ENCODE peak calls at places on chromosomes 7 and 10, in nine cellular contexts. N, K, M, Z, G, I, J, O and X are unnamed samples.

GRCh38 chr10:73641272-73642060 is at the start of gene MYOZ1:
- DNase-seq in I (no peak), M (no peak), O (no peak), K (no peak), J (no peak), N (no peak), Z (no peak), G (no peak), X (no peak)

GRCh38 chr10:100927266-100927665 is 14.5 kb downstream of the SLF2 start:
- DNase-seq in N (no peak), G (no peak), I (no peak), Z (peak), O (no peak), M (no peak), K (no peak), J (no peak), X (no peak)

GRCh38 chr7:57415730-57416129 is 34.2 kb upstream of the ZNF716 start:
- DNase-seq in K (no peak), G (no peak), N (no peak), J (no peak), Z (no peak), I (no peak), O (no peak), M (no peak), X (no peak)

GRCh38 chr10:3754727-3755439 is 30.1 kb downstream of the KLF6 start:
- DNase-seq in M (peak), Z (peak), K (no peak), J (peak), O (no peak), N (no peak), I (peak), G (no peak), X (no peak)

GRCh38 chr10:2980116-2980515 is 87.2 kb upstream of the PFKP start:
- DNase-seq in M (peak), N (no peak), K (no peak), G (no peak), O (no peak), I (peak), J (no peak), Z (no peak), X (no peak)

GRCh38 chr10:48249763-48250351 is 24.6 kb downstream of the FRMPD2 start:
- DNase-seq in G (no peak), Z (no peak), J (no peak), M (no peak), N (no peak), I (no peak), O (no peak), K (no peak), X (no peak)

GRCh38 chr10:17644485-17644964 is 574 bp downstream of the STAM start:
- DNase-seq in J (no peak), I (peak), O (peak), Z (peak), K (no peak), M (peak), G (no peak), N (no peak), X (peak)

GRCh38 chr10:18298256-18298655 is 158.0 kb downstream of the CACNB2 start:
- DNase-seq in O (no peak), N (no peak), Z (no peak), M (no peak), I (no peak), J (no peak), K (no peak), G (no peak), X (no peak)

GRCh38 chr10:91603931-91604331 is 28.9 kb downstream of the PPP1R3C start:
- DNase-seq in N (peak), Z (peak), M (peak), I (no peak), O (no peak), J (no peak), G (no peak), K (no peak), X (no peak)

GRCh38 chr7:8063706-8064297 is 95.2 kb downstream of the GLCCI1 start:
- DNase-seq in G (no peak), M (peak), K (no peak), J (no peak), I (peak), Z (peak), N (no peak), O (no peak), X (no peak)

GRCh38 chr7:66505009-66505408 is 123.7 kb upstream of the KCTD7 start:
- DNase-seq in O (no peak), J (no peak), N (no peak), G (no peak), Z (no peak), K (no peak), M (no peak), I (no peak), X (no peak)

GRCh38 chr10:24889636-24890035 is 62.8 kb downstream of the PRTFDC1 start:
- DNase-seq in G (no peak), J (no peak), I (no peak), K (no peak), M (no peak), Z (peak), N (no peak), O (no peak), X (no peak)

DNA sequence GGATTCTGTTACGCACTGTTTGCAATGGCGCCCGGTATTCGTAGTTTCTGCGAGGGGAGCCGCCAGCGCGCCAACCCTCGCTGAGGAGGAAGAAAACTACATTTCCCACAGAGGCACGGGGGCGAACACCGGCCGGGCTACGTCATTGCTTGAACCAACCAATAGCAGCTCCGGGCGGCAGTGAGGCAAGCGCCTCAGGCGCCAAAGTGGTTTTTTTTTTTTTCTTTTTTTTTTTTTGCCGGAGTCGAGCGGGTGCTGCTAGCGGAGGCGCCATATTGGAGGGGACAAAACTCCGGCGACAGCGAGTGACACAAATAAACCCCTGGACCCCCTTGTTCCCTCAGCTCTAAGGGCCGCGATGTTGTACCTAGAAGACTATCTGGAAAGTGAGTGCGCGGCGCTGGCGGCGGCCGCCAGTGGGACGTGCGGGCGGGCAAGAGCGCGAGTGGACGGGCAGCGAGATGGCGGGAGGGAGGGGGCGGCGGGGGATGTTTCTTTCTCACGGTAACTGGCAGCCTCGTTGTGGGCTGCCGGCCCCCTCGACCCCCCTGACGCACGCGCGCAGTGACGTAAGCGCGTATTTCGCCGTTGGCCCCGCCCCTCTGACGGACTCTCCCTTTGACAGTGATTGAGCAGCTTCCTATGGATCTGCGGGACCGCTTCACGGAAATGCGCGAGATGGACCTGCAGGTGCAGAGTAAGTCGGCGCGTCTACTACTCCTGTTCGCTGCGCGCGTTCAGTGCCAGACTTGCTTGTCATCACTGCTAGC is at the start of gene ING3:
- DNase-seq in I (peak), G (peak), M (peak), K (peak), Z (peak), O (peak), N (peak), J (peak), X (peak)
- TF ChIP-seq CTCF in I (no peak), G (no peak), M (no peak), K (no peak), Z (no peak), O (no peak), N (no peak), J (no peak), X (no peak)

DNA sequence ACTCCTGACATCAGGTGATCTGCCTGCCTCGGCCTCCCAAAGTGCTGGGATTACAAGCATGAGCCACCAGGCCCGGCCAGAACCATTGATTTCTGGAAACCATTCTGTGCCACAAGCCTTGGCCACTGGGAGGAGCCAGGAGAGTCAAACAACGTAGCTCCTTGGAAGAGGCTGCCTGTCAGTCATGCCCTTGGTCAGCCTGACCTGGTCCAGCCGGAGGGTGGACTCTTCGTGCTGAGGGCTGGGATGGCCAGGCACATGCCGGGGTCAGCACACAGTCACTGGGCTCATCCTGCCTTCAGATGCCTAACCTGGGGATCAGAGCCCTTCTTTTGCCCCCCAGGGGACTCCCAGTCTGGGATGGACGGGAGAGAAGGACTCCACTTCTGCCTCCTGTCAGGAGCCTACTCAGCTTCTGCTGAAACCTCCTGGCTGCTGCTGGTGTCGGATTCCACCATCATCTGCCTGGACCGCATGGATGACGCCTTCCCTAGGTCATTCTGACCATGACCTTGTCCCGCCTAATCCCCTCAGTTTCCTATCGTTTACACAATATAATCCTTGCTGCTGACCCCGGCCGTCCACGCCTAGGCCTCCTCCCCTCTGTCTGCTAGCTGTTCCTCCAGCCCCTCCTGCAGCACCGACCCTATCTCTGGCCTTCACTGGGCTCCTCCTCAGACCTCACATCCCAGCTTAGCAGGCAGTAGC is 30.4 kb downstream of the TMEM270 start:
- DNase-seq in N (no peak), G (no peak), M (peak), Z (no peak), I (peak), O (no peak), K (no peak), J (no peak), X (no peak)
- TF ChIP-seq CTCF in N (no peak), G (no peak), M (peak), Z (peak), I (peak), O (peak), K (no peak), J (no peak), X (no peak)

GRCh38 chr7:76069238-76069638 is 21.3 kb downstream of the MDH2 start:
- DNase-seq in M (peak), N (peak), K (peak), J (peak), I (peak), O (no peak), Z (peak), G (no peak), X (peak)
- TF ChIP-seq CTCF in M (peak), N (peak), K (no peak), J (peak), I (peak), O (no peak), Z (peak), G (peak), X (no peak)

GRCh38 chr7:1572111-1572510 is 2.3 kb upstream of the PSMG3 start:
- DNase-seq in M (no peak), I (no peak), O (no peak), K (no peak), J (no peak), G (no peak), N (no peak), Z (no peak), X (no peak)

GRCh38 chr7:1569440-1569832 is 396 bp downstream of the PSMG3 start:
- DNase-seq in N (no peak), J (no peak), G (no peak), O (no peak), K (no peak), M (no peak), Z (no peak), I (no peak), X (no peak)

GRCh38 chr7:1569016-1569415 is 816 bp downstream of the PSMG3 start:
- DNase-seq in K (peak), O (no peak), N (no peak), G (no peak), I (peak), Z (no peak), M (peak), J (no peak), X (peak)

GRCh38 chr7:1571261-1571650 is 1.4 kb upstream of the PSMG3 start:
- DNase-seq in O (no peak), J (no peak), I (peak), Z (peak), K (no peak), M (peak), G (no peak), N (no peak), X (peak)

GRCh38 chr7:1569833-1570632 is at the start of gene PSMG3:
- DNase-seq in G (peak), M (peak), J (peak), N (peak), Z (peak), K (peak), O (peak), I (peak), X (peak)
- TF ChIP-seq CTCF in G (peak), M (peak), J (no peak), N (peak), Z (peak), K (peak), O (peak), I (peak), X (no peak)

GRCh38 chr7:48635796-48636195 is 288.6 kb upstream of the CDC14C start:
- DNase-seq in O (no peak), K (no peak), M (no peak), G (no peak), J (no peak), I (no peak), Z (no peak), N (no peak), X (no peak)
- TF ChIP-seq CTCF in O (no peak), K (no peak), M (no peak), G (no peak), J (no peak), I (no peak), Z (no peak), N (no peak), X (no peak)

GRCh38 chr7:148397555-148397954 is 193.0 kb upstream of the C7orf33 start:
- DNase-seq in J (no peak), Z (no peak), I (no peak), K (no peak), N (no peak), G (no peak), O (no peak), M (no peak), X (no peak)

GRCh38 chr7:148397056-148397455 is 193.5 kb upstream of the C7orf33 start:
- DNase-seq in G (no peak), J (no peak), O (no peak), K (no peak), I (no peak), M (no peak), Z (no peak), N (no peak), X (no peak)

GRCh38 chr7:148394582-148394981 is 196.0 kb upstream of the C7orf33 start:
- DNase-seq in J (no peak), O (no peak), G (no peak), Z (no peak), I (no peak), M (no peak), K (no peak), N (no peak), X (no peak)

GRCh38 chr7:148395990-148396716 is 194.4 kb upstream of the C7orf33 start:
- DNase-seq in I (no peak), G (no peak), O (no peak), N (no peak), J (no peak), M (peak), K (no peak), Z (peak), X (no peak)

DNA sequence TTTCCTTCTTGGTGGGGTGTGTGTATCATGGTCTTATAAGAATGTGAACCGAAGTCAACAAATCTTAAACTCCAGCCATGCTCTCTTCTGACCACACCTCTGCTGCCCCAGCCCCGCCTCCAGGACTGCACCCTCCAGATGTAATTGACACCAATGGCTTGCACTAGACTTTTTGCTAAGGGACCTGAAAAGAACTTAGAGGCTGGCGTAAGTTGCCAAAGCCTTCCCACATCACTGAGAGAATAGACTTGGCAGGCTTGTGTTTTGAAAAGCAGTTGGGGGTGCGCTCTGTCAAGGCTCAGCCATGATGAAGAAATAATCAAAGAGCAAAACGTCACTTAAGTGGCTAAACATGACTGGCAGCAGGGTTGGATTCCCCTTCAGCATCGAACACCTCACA is 195.3 kb upstream of the C7orf33 start:
- DNase-seq in J (no peak), O (no peak), M (peak), I (no peak), N (no peak), K (no peak), G (no peak), Z (no peak), X (no peak)
- TF ChIP-seq CTCF in J (no peak), O (no peak), M (no peak), I (no peak), N (no peak), K (no peak), G (no peak), Z (no peak), X (no peak)

GRCh38 chr7:151732834-151733585 is 143.9 kb downstream of the PRKAG2 start:
- DNase-seq in Z (no peak), N (no peak), M (no peak), K (no peak), G (no peak), J (no peak), I (peak), O (no peak), X (no peak)
- TF ChIP-seq CTCF in Z (no peak), N (no peak), M (no peak), K (no peak), G (no peak), J (no peak), I (no peak), O (no peak), X (no peak)

GRCh38 chr7:136869006-136869961 is 832 bp downstream of the CHRM2 start:
- DNase-seq in G (no peak), N (no peak), Z (no peak), I (peak), K (peak), O (peak), M (peak), J (no peak), X (no peak)

GRCh38 chr7:136869991-136870798 is 1.7 kb downstream of the CHRM2 start:
- DNase-seq in M (peak), O (peak), Z (no peak), G (no peak), K (no peak), N (no peak), I (peak), J (no peak), X (no peak)

GRCh38 chr7:136865777-136866176 is 2.7 kb upstream of the CHRM2 start:
- DNase-seq in I (no peak), O (no peak), M (no peak), J (no peak), K (no peak), Z (no peak), G (no peak), N (no peak), X (no peak)

GRCh38 chr7:136870799-136871487 is 2.5 kb downstream of the CHRM2 start:
- DNase-seq in Z (no peak), G (no peak), N (no peak), K (no peak), I (no peak), J (no peak), M (peak), O (peak), X (no peak)

GRCh38 chr7:136868496-136869005 is at the start of gene CHRM2:
- DNase-seq in N (no peak), G (no peak), I (peak), O (peak), Z (peak), M (peak), J (no peak), K (no peak), X (no peak)
- TF ChIP-seq CTCF in N (no peak), G (no peak), I (no peak), O (no peak), Z (no peak), M (no peak), J (no peak), K (no peak), X (no peak)